ENCODE peak calls at places on chromosomes 13 and 19, in six cellular contexts. E, D, M, F, C and I are unnamed samples.

GRCh38 chr13:89584058-89584457 is 1763.4 kb upstream of the MIR17HG start:
- DNase-seq in F (no peak), M (no peak), D (no peak), E (no peak), C (no peak), I (no peak)

GRCh38 chr13:99454518-99455183 is 46.6 kb upstream of the TM9SF2 start:
- DNase-seq in C (no peak), E (no peak), F (no peak), D (no peak), M (no peak), I (no peak)

GRCh38 chr13:36509369-36509768 is 77.1 kb downstream of the CCNA1 start:
- DNase-seq in E (no peak), D (no peak), M (no peak), C (no peak), F (no peak), I (no peak)

GRCh38 chr19:47351545-47351944 is 2.4 kb downstream of the DHX34 start:
- DNase-seq in C (no peak), F (no peak), M (peak), E (peak), D (no peak), I (peak)

GRCh38 chr19:15218501-15218900 is 13.7 kb downstream of the EPHX3 start:
- DNase-seq in D (no peak), M (no peak), E (no peak), F (no peak), C (no peak), I (no peak)

GRCh38 chr19:45528149-45528743 is 21.0 kb downstream of the VASP start:
- DNase-seq in M (peak), F (no peak), C (no peak), E (no peak), D (no peak), I (no peak)

GRCh38 chr13:108346376-108346775 is 76.9 kb downstream of the TNFSF13B start:
- DNase-seq in F (no peak), D (peak), M (no peak), E (no peak), C (no peak), I (no peak)

GRCh38 chr19:45340232-45340898 is at the start of gene KLC3:
- DNase-seq in F (no peak), C (no peak), E (no peak), D (peak), M (no peak), I (no peak)

GRCh38 chr13:112212533-112212932 is 145.6 kb downstream of the SOX1 start:
- DNase-seq in M (no peak), C (no peak), D (no peak), E (no peak), F (no peak), I (no peak)

GRCh38 chr13:49029570-49029969 is 53.9 kb downstream of the FNDC3A start:
- DNase-seq in D (no peak), C (no peak), E (no peak), F (no peak), M (no peak), I (no peak)

GRCh38 chr13:36339600-36340155 is 6.5 kb downstream of the SPART start:
- DNase-seq in M (no peak), D (no peak), C (no peak), E (no peak), F (no peak), I (no peak)

GRCh38 chr13:27792393-27793218 is at the start of gene GSX1:
- DNase-seq in D (peak), M (no peak), C (no peak), F (no peak), E (peak), I (peak)

GRCh38 chr13:86324191-86324590 is 525.0 kb upstream of the SLITRK6 start:
- DNase-seq in F (no peak), E (no peak), M (no peak), D (no peak), C (no peak), I (no peak)

GRCh38 chr19:11073568-11073967 is 15.7 kb upstream of the LDLR start:
- DNase-seq in E (no peak), C (no peak), D (no peak), M (no peak), F (no peak), I (no peak)

GRCh38 chr19:12668937-12669271 is 2.3 kb downstream of the WDR83 start:
- DNase-seq in E (peak), D (peak), C (peak), F (no peak), M (peak), I (no peak)

GRCh38 chr13:79405501-79405830 is 589 bp downstream of the RBM26 start:
- DNase-seq in C (no peak), F (no peak), M (no peak), E (no peak), D (no peak), I (no peak)

GRCh38 chr13:93687261-93687660 is 460.7 kb downstream of the GPC6 start:
- DNase-seq in F (no peak), M (no peak), E (no peak), C (no peak), D (no peak), I (no peak)

GRCh38 chr13:44516771-44517170 is 59.4 kb downstream of the TSC22D1 start:
- DNase-seq in F (no peak), M (no peak), D (no peak), E (no peak), C (no peak), I (no peak)

GRCh38 chr13:107907065-107907464 is 308.3 kb downstream of the LIG4 start:
- DNase-seq in D (no peak), C (no peak), M (no peak), E (no peak), F (no peak), I (no peak)

GRCh38 chr13:106145997-106146864 is 389.2 kb downstream of the EFNB2 start:
- DNase-seq in E (no peak), D (no peak), C (no peak), F (no peak), M (no peak), I (no peak)

GRCh38 chr19:48654299-48655059 is 8.5 kb upstream of the CA11 start:
- DNase-seq in D (no peak), F (no peak), E (no peak), C (no peak), M (no peak), I (no peak)

GRCh38 chr13:43200736-43201135 is 177.3 kb downstream of the DNAJC15 start:
- DNase-seq in D (no peak), C (no peak), E (no peak), M (no peak), F (no peak), I (no peak)